ENCODE peak calls at places on chromosomes 3 and 15, in nine cellular contexts. One of them, this sample, is unnamed.
A peak's percentile ranks its signal among the peaks of the same experiment; 100 is the strongest.

GRCh38 chr3:10090181-10090580 is 17.9 kb downstream of the FANCD2OS start:
- DNase-seq in GM12891: no peak
- DNase-seq in H7: no peak
- DNase-seq in RKO: peak; percentile 40
- DNase-seq in body of pancreas: peak; percentile 68
- DNase-seq in nephron progenitor cell: no peak
- DNase-seq in ELF-1: no peak
- DNase-seq in non-pigmented ciliary epithelial cell: no peak
- DNase-seq in left colon: no peak
- DNase-seq in this sample: no peak

GRCh38 chr3:46999516-47000197 is 20.2 kb downstream of the NBEAL2 start:
- DNase-seq in left colon: no peak
- DNase-seq in nephron progenitor cell: no peak
- DNase-seq in GM12891: peak; percentile 20
- DNase-seq in body of pancreas: no peak
- DNase-seq in H7: peak; percentile 42
- DNase-seq in non-pigmented ciliary epithelial cell: no peak
- DNase-seq in RKO: no peak
- DNase-seq in ELF-1: no peak
- DNase-seq in this sample: no peak

GRCh38 chr3:152405915-152406802 is 137.4 kb downstream of the MBNL1 start:
- DNase-seq in left colon: no peak
- DNase-seq in H7: no peak
- DNase-seq in GM12891: no peak
- DNase-seq in RKO: no peak
- DNase-seq in ELF-1: no peak
- DNase-seq in non-pigmented ciliary epithelial cell: peak; percentile 61
- DNase-seq in nephron progenitor cell: peak; percentile 1
- DNase-seq in body of pancreas: no peak
- DNase-seq in this sample: peak; percentile 97

GRCh38 chr3:104214937-104215336 is 1151.8 kb upstream of the ALCAM start:
- DNase-seq in H7: no peak
- DNase-seq in non-pigmented ciliary epithelial cell: no peak
- DNase-seq in nephron progenitor cell: no peak
- DNase-seq in left colon: no peak
- DNase-seq in ELF-1: no peak
- DNase-seq in RKO: no peak
- DNase-seq in body of pancreas: no peak
- DNase-seq in GM12891: no peak
- DNase-seq in this sample: peak; percentile 65

GRCh38 chr3:130258532-130258952 is 86.9 kb upstream of the COL6A5 start:
- DNase-seq in body of pancreas: no peak
- DNase-seq in H7: no peak
- DNase-seq in left colon: no peak
- DNase-seq in nephron progenitor cell: no peak
- DNase-seq in ELF-1: no peak
- DNase-seq in RKO: peak; percentile 70
- DNase-seq in non-pigmented ciliary epithelial cell: no peak
- DNase-seq in GM12891: no peak
- DNase-seq in this sample: peak; percentile 19

GRCh38 chr15:100671124-100671680 is 68.8 kb downstream of the ASB7 start:
- DNase-seq in body of pancreas: no peak
- DNase-seq in non-pigmented ciliary epithelial cell: no peak
- DNase-seq in H7: no peak
- DNase-seq in left colon: no peak
- DNase-seq in GM12891: no peak
- DNase-seq in nephron progenitor cell: no peak
- DNase-seq in ELF-1: no peak
- DNase-seq in RKO: no peak
- DNase-seq in this sample: no peak

GRCh38 chr3:32882603-32883025 is 64.8 kb downstream of the TRIM71 start:
- DNase-seq in non-pigmented ciliary epithelial cell: no peak
- DNase-seq in body of pancreas: no peak
- DNase-seq in RKO: no peak
- DNase-seq in H7: no peak
- DNase-seq in ELF-1: no peak
- DNase-seq in left colon: no peak
- DNase-seq in nephron progenitor cell: no peak
- DNase-seq in GM12891: no peak
- DNase-seq in this sample: no peak

GRCh38 chr15:56325186-56325585 is 40.0 kb upstream of the TEX9 start:
- DNase-seq in non-pigmented ciliary epithelial cell: peak; percentile 14
- DNase-seq in H7: no peak
- DNase-seq in ELF-1: no peak
- DNase-seq in RKO: no peak
- DNase-seq in body of pancreas: no peak
- DNase-seq in nephron progenitor cell: no peak
- DNase-seq in GM12891: no peak
- DNase-seq in left colon: no peak
- DNase-seq in this sample: peak; percentile 55

GRCh38 chr3:98188553-98188952 is 22.1 kb downstream of the OR5H15 start:
- DNase-seq in ELF-1: peak; percentile 23
- DNase-seq in H7: no peak
- DNase-seq in left colon: no peak
- DNase-seq in body of pancreas: no peak
- DNase-seq in RKO: peak; percentile 48
- DNase-seq in non-pigmented ciliary epithelial cell: no peak
- DNase-seq in nephron progenitor cell: no peak
- DNase-seq in GM12891: peak; percentile 9
- DNase-seq in this sample: peak; percentile 5

GRCh38 chr3:8867646-8868045 is 95.6 kb downstream of the RAD18 start:
- DNase-seq in H7: no peak
- DNase-seq in ELF-1: no peak
- DNase-seq in left colon: no peak
- DNase-seq in RKO: no peak
- DNase-seq in body of pancreas: no peak
- DNase-seq in non-pigmented ciliary epithelial cell: no peak
- DNase-seq in GM12891: no peak
- DNase-seq in nephron progenitor cell: no peak
- DNase-seq in this sample: no peak

GRCh38 chr15:59594493-59594942 is 17.1 kb upstream of the GCNT3 start:
- DNase-seq in ELF-1: peak; percentile 10
- DNase-seq in H7: no peak
- DNase-seq in GM12891: no peak
- DNase-seq in RKO: no peak
- DNase-seq in left colon: peak; percentile 48
- DNase-seq in body of pancreas: peak; percentile 13
- DNase-seq in non-pigmented ciliary epithelial cell: peak; percentile 87
- DNase-seq in nephron progenitor cell: no peak
- DNase-seq in this sample: peak; percentile 95

GRCh38 chr15:64151727-64152506 is at the start of gene SNX22:
- DNase-seq in left colon: peak; percentile 47
- DNase-seq in body of pancreas: peak; percentile 70
- DNase-seq in GM12891: peak; percentile 37
- DNase-seq in nephron progenitor cell: peak; percentile 48
- DNase-seq in ELF-1: peak; percentile 53
- DNase-seq in H7: peak; percentile 85
- DNase-seq in RKO: no peak
- DNase-seq in non-pigmented ciliary epithelial cell: no peak
- DNase-seq in this sample: no peak

GRCh38 chr15:45790325-45790943 is 155.6 kb downstream of the SQOR start:
- DNase-seq in body of pancreas: peak; percentile 58
- DNase-seq in left colon: peak; percentile 59
- DNase-seq in non-pigmented ciliary epithelial cell: no peak
- DNase-seq in H7: peak; percentile 53
- DNase-seq in nephron progenitor cell: peak; percentile 30
- DNase-seq in RKO: peak; percentile 16
- DNase-seq in ELF-1: no peak
- DNase-seq in GM12891: peak; percentile 10
- DNase-seq in this sample: peak; percentile 28

GRCh38 chr3:112568642-112569041 is 6.8 kb downstream of the SLC35A5 start:
- DNase-seq in nephron progenitor cell: no peak
- DNase-seq in non-pigmented ciliary epithelial cell: no peak
- DNase-seq in H7: no peak
- DNase-seq in GM12891: no peak
- DNase-seq in ELF-1: no peak
- DNase-seq in left colon: no peak
- DNase-seq in body of pancreas: no peak
- DNase-seq in RKO: peak; percentile 63
- DNase-seq in this sample: peak; percentile 74

GRCh38 chr3:11570789-11571495 is 72.8 kb downstream of the VGLL4 start:
- DNase-seq in body of pancreas: no peak
- DNase-seq in nephron progenitor cell: no peak
- DNase-seq in GM12891: no peak
- DNase-seq in ELF-1: no peak
- DNase-seq in non-pigmented ciliary epithelial cell: no peak
- DNase-seq in RKO: no peak
- DNase-seq in H7: no peak
- DNase-seq in left colon: no peak
- DNase-seq in this sample: peak; percentile 25

GRCh38 chr3:164479978-164480377 is 598.3 kb downstream of the SI start:
- DNase-seq in RKO: no peak
- DNase-seq in left colon: no peak
- DNase-seq in H7: no peak
- DNase-seq in nephron progenitor cell: no peak
- DNase-seq in non-pigmented ciliary epithelial cell: no peak
- DNase-seq in GM12891: no peak
- DNase-seq in ELF-1: no peak
- DNase-seq in body of pancreas: no peak
- DNase-seq in this sample: no peak

GRCh38 chr15:81301815-81302399 is 22.0 kb downstream of the STARD5 start:
- DNase-seq in left colon: peak; percentile 37
- DNase-seq in GM12891: peak; percentile 49
- DNase-seq in non-pigmented ciliary epithelial cell: no peak
- DNase-seq in ELF-1: no peak
- DNase-seq in body of pancreas: no peak
- DNase-seq in RKO: no peak
- DNase-seq in nephron progenitor cell: no peak
- DNase-seq in H7: no peak
- DNase-seq in this sample: no peak

GRCh38 chr3:72270072-72270611 is 485.2 kb upstream of the PROK2 start:
- DNase-seq in left colon: peak; percentile 66
- DNase-seq in body of pancreas: peak; percentile 85
- DNase-seq in H7: no peak
- DNase-seq in RKO: peak; percentile 85
- DNase-seq in ELF-1: peak; percentile 56
- DNase-seq in nephron progenitor cell: no peak
- DNase-seq in non-pigmented ciliary epithelial cell: peak; percentile 87
- DNase-seq in GM12891: no peak
- DNase-seq in this sample: peak; percentile 69

GRCh38 chr15:95495033-95495541 is 835.4 kb upstream of the NR2F2 start:
- DNase-seq in RKO: no peak
- DNase-seq in GM12891: no peak
- DNase-seq in non-pigmented ciliary epithelial cell: no peak
- DNase-seq in H7: peak; percentile 8
- DNase-seq in body of pancreas: no peak
- DNase-seq in ELF-1: peak; percentile 3
- DNase-seq in left colon: no peak
- DNase-seq in nephron progenitor cell: no peak
- DNase-seq in this sample: no peak

GRCh38 chr3:196274585-196274984 is 12.9 kb downstream of the PCYT1A start:
- DNase-seq in body of pancreas: no peak
- DNase-seq in ELF-1: no peak
- DNase-seq in non-pigmented ciliary epithelial cell: no peak
- DNase-seq in nephron progenitor cell: no peak
- DNase-seq in RKO: no peak
- DNase-seq in GM12891: peak; percentile 62
- DNase-seq in left colon: no peak
- DNase-seq in H7: no peak
- DNase-seq in this sample: peak; percentile 28

GRCh38 chr3:125443923-125444322 is 68.8 kb upstream of the ZNF148 start:
- DNase-seq in body of pancreas: no peak
- DNase-seq in nephron progenitor cell: no peak
- DNase-seq in GM12891: no peak
- DNase-seq in RKO: no peak
- DNase-seq in left colon: no peak
- DNase-seq in non-pigmented ciliary epithelial cell: peak; percentile 35
- DNase-seq in H7: no peak
- DNase-seq in ELF-1: no peak
- DNase-seq in this sample: peak; percentile 81

GRCh38 chr3:147943265-147943945 is 534.2 kb downstream of the ZIC1 start:
- DNase-seq in nephron progenitor cell: no peak
- DNase-seq in non-pigmented ciliary epithelial cell: peak; percentile 90
- DNase-seq in RKO: peak; percentile 55
- DNase-seq in H7: no peak
- DNase-seq in ELF-1: no peak
- DNase-seq in GM12891: no peak
- DNase-seq in body of pancreas: no peak
- DNase-seq in left colon: no peak
- DNase-seq in this sample: peak; percentile 67

GRCh38 chr3:157573281-157573680 is 70.1 kb upstream of the VEPH1 start:
- DNase-seq in RKO: no peak
- DNase-seq in body of pancreas: no peak
- DNase-seq in non-pigmented ciliary epithelial cell: no peak
- DNase-seq in left colon: no peak
- DNase-seq in ELF-1: no peak
- DNase-seq in GM12891: no peak
- DNase-seq in H7: no peak
- DNase-seq in nephron progenitor cell: no peak
- DNase-seq in this sample: no peak

GRCh38 chr3:192957441-192957951 is 39.8 kb upstream of the MB21D2 start:
- DNase-seq in H7: no peak
- DNase-seq in non-pigmented ciliary epithelial cell: peak; percentile 83
- DNase-seq in nephron progenitor cell: no peak
- DNase-seq in RKO: peak; percentile 49
- DNase-seq in body of pancreas: peak; percentile 11
- DNase-seq in left colon: peak; percentile 4
- DNase-seq in ELF-1: no peak
- DNase-seq in GM12891: no peak
- DNase-seq in this sample: peak; percentile 97

GRCh38 chr3:13574798-13575451 is 26.0 kb downstream of the FBLN2 start:
- DNase-seq in ELF-1: no peak
- DNase-seq in nephron progenitor cell: no peak
- DNase-seq in GM12891: no peak
- DNase-seq in non-pigmented ciliary epithelial cell: peak; percentile 24
- DNase-seq in RKO: peak; percentile 34
- DNase-seq in left colon: no peak
- DNase-seq in body of pancreas: no peak
- DNase-seq in H7: no peak
- DNase-seq in this sample: no peak

GRCh38 chr3:189322339-189322738 is 150.6 kb downstream of the TPRG1 start:
- DNase-seq in GM12891: no peak
- DNase-seq in left colon: no peak
- DNase-seq in nephron progenitor cell: no peak
- DNase-seq in non-pigmented ciliary epithelial cell: no peak
- DNase-seq in H7: no peak
- DNase-seq in ELF-1: no peak
- DNase-seq in RKO: no peak
- DNase-seq in body of pancreas: no peak
- DNase-seq in this sample: no peak

GRCh38 chr15:78050851-78051250 is 26.7 kb downstream of the TBC1D2B start:
- DNase-seq in nephron progenitor cell: no peak
- DNase-seq in ELF-1: no peak
- DNase-seq in H7: no peak
- DNase-seq in body of pancreas: no peak
- DNase-seq in GM12891: no peak
- DNase-seq in left colon: no peak
- DNase-seq in RKO: no peak
- DNase-seq in non-pigmented ciliary epithelial cell: no peak
- DNase-seq in this sample: no peak

GRCh38 chr15:89556413-89557262 is 18.6 kb upstream of the TICRR start:
- DNase-seq in body of pancreas: peak; percentile 72
- DNase-seq in nephron progenitor cell: peak; percentile 69
- DNase-seq in RKO: peak; percentile 76
- DNase-seq in ELF-1: peak; percentile 66
- DNase-seq in H7: peak; percentile 73
- DNase-seq in left colon: peak; percentile 41
- DNase-seq in GM12891: no peak
- DNase-seq in non-pigmented ciliary epithelial cell: peak; percentile 41
- DNase-seq in this sample: peak; percentile 79

GRCh38 chr3:169299897-169300296 is 363.6 kb downstream of the MECOM start:
- DNase-seq in body of pancreas: no peak
- DNase-seq in ELF-1: no peak
- DNase-seq in GM12891: no peak
- DNase-seq in H7: no peak
- DNase-seq in non-pigmented ciliary epithelial cell: no peak
- DNase-seq in left colon: no peak
- DNase-seq in RKO: no peak
- DNase-seq in nephron progenitor cell: no peak
- DNase-seq in this sample: no peak

GRCh38 chr15:74620636-74621545 is 5.3 kb downstream of the CLK3 start:
- DNase-seq in non-pigmented ciliary epithelial cell: no peak
- DNase-seq in H7: peak; percentile 96
- DNase-seq in RKO: peak; percentile 79
- DNase-seq in GM12891: peak; percentile 87
- DNase-seq in body of pancreas: peak; percentile 82
- DNase-seq in nephron progenitor cell: peak; percentile 68
- DNase-seq in left colon: peak; percentile 76
- DNase-seq in ELF-1: peak; percentile 88
- DNase-seq in this sample: peak; percentile 72

GRCh38 chr15:34436126-34436955 is 1.3 kb downstream of the GOLGA8A start:
- DNase-seq in ELF-1: peak; percentile 6
- DNase-seq in non-pigmented ciliary epithelial cell: no peak
- DNase-seq in RKO: peak; percentile 26
- DNase-seq in left colon: no peak
- DNase-seq in nephron progenitor cell: peak; percentile 30
- DNase-seq in GM12891: peak; percentile 18
- DNase-seq in H7: peak; percentile 60
- DNase-seq in body of pancreas: no peak
- DNase-seq in this sample: no peak

This sample was measured in bronchial epithelial cell.